ENCODE peak calls at places on chromosomes 4 and X, in nine cellular contexts. W is sigmoid colon, Y is stomach, J is SK-N-SH, O is HL-60, X is GM23338, P is breast epithelium, E is transverse colon, S is upper lobe of left lung. U is an unnamed sample.

GRCh38 chr4:1533501-1534064 is 127.3 kb upstream of the NKX1-1 start:
- DNase-seq in W (no peak), Y (no peak), J (no peak), O (no peak), X (no peak), P (no peak), E (no peak), S (no peak), U (peak; percentile 47)

GRCh38 chr4:119667802-119668201 is 39.2 kb upstream of the PDE5A start:
- DNase-seq in W (no peak), Y (no peak), J (no peak), O (no peak), X (peak; percentile 4), P (no peak), E (no peak), S (no peak), U (no peak)

GRCh38 chr4:6855692-6856297 is 53.8 kb upstream of the TBC1D14 start:
- DNase-seq in W (no peak), Y (no peak), J (no peak), O (no peak), X (no peak), P (no peak), E (no peak), S (no peak), U (no peak)

GRCh38 chr4:80010316-80010715 is 62.7 kb downstream of the ANTXR2 start:
- DNase-seq in W (no peak), Y (no peak), J (no peak), O (no peak), X (no peak), P (no peak), E (no peak), S (no peak), U (no peak)

GRCh38 chrX:139640259-139640658 is 67.7 kb downstream of the MCF2 start:
- DNase-seq in W (no peak), Y (no peak), J (no peak), O (no peak), X (no peak), P (no peak), E (no peak), S (no peak), U (no peak)

GRCh38 chr4:62676962-62677361 is 1476.8 kb downstream of the ADGRL3 start:
- DNase-seq in W (no peak), Y (no peak), J (no peak), O (no peak), X (no peak), P (no peak), E (no peak), S (no peak), U (no peak)

GRCh38 chrX:17732138-17732783 is 5.0 kb upstream of the SCML1 start:
- DNase-seq in W (no peak), Y (no peak), J (no peak), O (no peak), X (no peak), P (no peak), E (no peak), S (no peak), U (no peak)

GRCh38 chrX:140500427-140500826 is 4.4 kb downstream of the SOX3 start:
- DNase-seq in W (no peak), Y (no peak), J (no peak), O (no peak), X (no peak), P (no peak), E (no peak), S (no peak), U (no peak)

GRCh38 chrX:154714925-154715324 is 36.0 kb downstream of the GAB3 start:
- DNase-seq in W (no peak), Y (no peak), J (peak; percentile 63), O (no peak), X (peak; percentile 60), P (no peak), E (peak; percentile 33), S (no peak), U (no peak)

GRCh38 chr4:1783970-1784369 is 9.1 kb upstream of the FGFR3 start:
- DNase-seq in W (no peak), Y (no peak), J (no peak), O (no peak), X (no peak), P (no peak), E (no peak), S (no peak), U (no peak)

GRCh38 chr4:569958-570667 is 6.0 kb downstream of the TMEM271 start:
- DNase-seq in W (no peak), Y (no peak), J (no peak), O (no peak), X (peak; percentile 11), P (no peak), E (no peak), S (no peak), U (no peak)

GRCh38 chr4:93829531-93830089 is 1.1 kb downstream of the ATOH1 start:
- DNase-seq in W (no peak), Y (no peak), J (peak; percentile 54), O (no peak), X (peak; percentile 66), P (no peak), E (no peak), S (no peak), U (no peak)

GRCh38 chr4:109588176-109588575 is 28.1 kb downstream of the MCUB start:
- DNase-seq in W (no peak), Y (no peak), J (no peak), O (no peak), X (no peak), P (no peak), E (no peak), S (no peak), U (no peak)

GRCh38 chrX:52363247-52363883 is 5.5 kb upstream of the XAGE2 start:
- DNase-seq in W (no peak), Y (no peak), J (no peak), O (no peak), X (peak; percentile 35), P (no peak), E (peak; percentile 21), S (peak; percentile 30), U (no peak)

GRCh38 chr4:112058433-112058832 is 86.8 kb upstream of the FAM241A start:
- DNase-seq in W (no peak), Y (no peak), J (no peak), O (no peak), X (no peak), P (no peak), E (no peak), S (no peak), U (no peak)

GRCh38 chrX:113512700-113513395 is 672.2 kb upstream of the AMOT start:
- DNase-seq in W (no peak), Y (no peak), J (no peak), O (no peak), X (no peak), P (no peak), E (no peak), S (no peak), U (no peak)

GRCh38 chr4:183099537-183100297 is 660 bp downstream of the WWC2 start:
- DNase-seq in W (peak; percentile 74), Y (peak; percentile 29), J (no peak), O (no peak), X (peak; percentile 89), P (no peak), E (no peak), S (peak; percentile 60), U (peak; percentile 80)

GRCh38 chr4:149999485-150000074 is 78.7 kb upstream of the DCLK2 start:
- DNase-seq in W (peak; percentile 71), Y (no peak), J (peak; percentile 34), O (no peak), X (peak; percentile 54), P (no peak), E (no peak), S (no peak), U (no peak)

GRCh38 chr4:150002561-150002960 is 75.7 kb upstream of the DCLK2 start:
- DNase-seq in W (no peak), Y (no peak), J (no peak), O (no peak), X (no peak), P (no peak), E (no peak), S (no peak), U (no peak)

GRCh38 chr4:150004481-150004880 is 73.8 kb upstream of the DCLK2 start:
- DNase-seq in W (no peak), Y (no peak), J (no peak), O (no peak), X (no peak), P (no peak), E (no peak), S (no peak), U (no peak)

GRCh38 chr4:150005537-150005936 is 72.7 kb upstream of the DCLK2 start:
- DNase-seq in W (no peak), Y (no peak), J (no peak), O (no peak), X (no peak), P (no peak), E (no peak), S (no peak), U (no peak)

GRCh38 chr4:150001815-150002214 is 76.4 kb upstream of the DCLK2 start:
- DNase-seq in W (no peak), Y (no peak), J (no peak), O (no peak), X (no peak), P (no peak), E (no peak), S (no peak), U (no peak)
- TF ChIP-seq POLR2AphosphoS5 in W (no peak), Y (no peak), J (no peak), O (no peak), X (no peak), P (no peak), E (no peak), S (no peak), U (no peak)

GRCh38 chr4:8442596-8443358 is 2.2 kb downstream of the TRMT44 start:
- DNase-seq in W (no peak), Y (no peak), J (no peak), O (no peak), X (peak; percentile 30), P (no peak), E (no peak), S (no peak), U (no peak)
- H3K27ac ChIP-seq in W (no peak overlapping the region), Y (no peak overlapping the region), J (no peak overlapping the region), O (no peak overlapping the region), X (no peak overlapping the region), P (no peak overlapping the region), E (no peak overlapping the region), S (peak overlapping the region; percentile 11), U (no peak overlapping the region)

DNA sequence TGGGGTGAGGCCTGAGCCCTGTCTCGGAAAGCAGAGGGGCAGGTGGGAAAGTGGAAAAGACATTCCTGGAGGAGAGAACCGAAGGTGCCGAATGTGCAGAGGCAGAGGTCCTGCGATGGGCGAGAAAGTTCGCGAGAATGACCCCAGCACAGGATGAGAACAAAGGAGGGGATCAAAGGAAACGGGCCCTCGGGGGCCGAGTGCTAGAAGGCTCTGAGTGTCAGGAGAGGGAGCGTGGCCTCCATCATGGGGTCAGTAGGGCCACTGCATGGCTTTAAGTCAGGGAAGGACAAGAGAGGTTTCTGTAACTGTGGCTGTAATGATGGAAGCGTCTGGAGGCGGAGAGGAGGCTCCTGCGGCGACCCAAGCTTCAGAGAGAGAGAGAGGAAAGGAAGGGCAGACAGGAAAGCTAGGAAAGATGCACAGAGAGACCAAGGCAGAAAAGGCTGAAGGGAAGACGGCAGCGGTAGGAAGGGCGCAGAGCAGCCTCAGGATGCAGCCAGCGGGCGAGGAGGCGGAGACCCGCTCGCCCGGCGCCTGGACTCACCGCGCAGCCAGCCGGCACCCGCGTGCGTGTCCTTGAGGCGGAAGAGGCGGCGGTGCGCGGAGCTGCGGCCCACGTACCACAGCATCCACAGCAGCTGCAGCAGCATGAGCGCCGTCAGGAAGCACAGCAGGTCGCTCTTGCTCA is 669 bp downstream of the OTOP1 start:
- DNase-seq in W (no peak), Y (no peak), J (peak; percentile 49), O (no peak), X (peak; percentile 39), P (no peak), E (no peak), S (no peak), U (no peak)
- H3K27me3 ChIP-seq in W (peaks cover 18% of the 10 kb centered on the region), Y (peaks cover 7% of the 10 kb centered on the region), J (peaks cover 48% of the 10 kb centered on the region), O (peaks cover 7% of the 10 kb centered on the region), X (peaks cover 81% of the 10 kb centered on the region), P (peaks cover 43% of the 10 kb centered on the region), E (peaks cover 64% of the 10 kb centered on the region), S (no peaks in the 10 kb centered on the region), U (peaks cover 93% of the 10 kb centered on the region)

GRCh38 chr4:78185117-78185516 is 128.0 kb downstream of the FRAS1 start:
- DNase-seq in W (no peak), Y (no peak), J (no peak), O (no peak), X (no peak), P (no peak), E (no peak), S (no peak), U (no peak)
- TF ChIP-seq POLR2AphosphoS5 in W (no peak), Y (no peak), J (no peak), O (no peak), X (no peak), P (no peak), E (no peak), S (no peak), U (no peak)